ENCODE peak calls at places on chromosomes 5 and 9, in six cellular contexts. One of them, this sample, is unnamed.

GRCh38 chr5:3593771-3594513 is 1.7 kb upstream of the IRX1 start:
- DNase-seq in K562: no peak
- DNase-seq in GM12892: no peak
- DNase-seq in HepG2: no peak
- DNase-seq in GM12878: no peak
- DNase-seq in H1: no peak
- DNase-seq in this sample: no peak

GRCh38 chr5:130189961-130190360 is 285.7 kb downstream of the CHSY3 start:
- DNase-seq in K562: no peak
- DNase-seq in GM12892: no peak
- DNase-seq in HepG2: no peak
- DNase-seq in GM12878: no peak
- DNase-seq in H1: no peak
- DNase-seq in this sample: no peak

GRCh38 chr5:79853676-79854418 is 137.2 kb downstream of the MTX3 start:
- DNase-seq in K562: peak
- DNase-seq in GM12892: no peak
- DNase-seq in HepG2: peak
- DNase-seq in GM12878: no peak
- DNase-seq in H1: no peak
- DNase-seq in this sample: no peak

GRCh38 chr5:177366528-177367322 is 9.0 kb downstream of the RGS14 start:
- DNase-seq in K562: peak
- DNase-seq in GM12892: no peak
- DNase-seq in HepG2: peak
- DNase-seq in GM12878: no peak
- DNase-seq in H1: peak
- DNase-seq in this sample: no peak

GRCh38 chr9:91677822-91678221 is 254.2 kb upstream of the NFIL3 start:
- DNase-seq in K562: no peak
- DNase-seq in GM12892: no peak
- DNase-seq in HepG2: no peak
- DNase-seq in GM12878: no peak
- DNase-seq in H1: no peak
- DNase-seq in this sample: no peak

GRCh38 chr9:38254151-38254550 is 138.4 kb upstream of the ALDH1B1 start:
- DNase-seq in K562: no peak
- DNase-seq in GM12892: no peak
- DNase-seq in HepG2: no peak
- DNase-seq in GM12878: no peak
- DNase-seq in H1: no peak
- DNase-seq in this sample: no peak

GRCh38 chr5:67209141-67209771 is 12.7 kb upstream of the CD180 start:
- DNase-seq in K562: peak
- DNase-seq in GM12892: peak
- DNase-seq in HepG2: peak
- DNase-seq in GM12878: no peak
- DNase-seq in H1: peak
- DNase-seq in this sample: peak

GRCh38 chr5:91125916-91126315 is 257.2 kb downstream of the ARRDC3 start:
- DNase-seq in K562: no peak
- DNase-seq in GM12892: no peak
- DNase-seq in HepG2: no peak
- DNase-seq in GM12878: no peak
- DNase-seq in H1: no peak
- DNase-seq in this sample: no peak

GRCh38 chr5:66738136-66738535 is 141.9 kb downstream of the MAST4 start:
- DNase-seq in K562: no peak
- DNase-seq in GM12892: no peak
- DNase-seq in HepG2: no peak
- DNase-seq in GM12878: no peak
- DNase-seq in H1: no peak
- DNase-seq in this sample: no peak

DNA sequence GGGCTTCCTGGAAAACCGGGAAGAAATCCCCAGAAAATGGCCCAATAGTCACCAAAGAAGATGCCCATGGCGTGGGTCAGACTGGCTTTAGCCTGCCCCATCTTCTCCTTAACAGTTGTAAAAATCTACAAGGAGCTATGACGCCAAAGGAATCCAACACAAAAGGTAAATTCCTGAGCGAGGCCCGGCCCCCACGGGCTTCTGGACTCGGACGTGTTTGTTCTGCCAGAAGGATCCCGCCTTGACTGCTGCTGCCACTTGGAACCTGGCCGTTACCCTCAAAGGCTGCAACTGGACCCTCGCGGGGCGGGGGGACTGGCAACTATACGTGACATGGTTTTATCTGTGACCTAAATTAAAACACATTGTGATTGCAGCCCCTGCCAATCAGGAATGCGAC is 54.5 kb upstream of the UBAC1 start:
- DNase-seq in K562: no peak
- DNase-seq in GM12892: no peak
- DNase-seq in HepG2: no peak
- DNase-seq in GM12878: no peak
- DNase-seq in H1: no peak
- DNase-seq in this sample: no peak
- TF ChIP-seq TAF1 in K562: no peak
- TF ChIP-seq TAF1 in GM12892: no peak
- TF ChIP-seq TAF1 in HepG2: no peak
- TF ChIP-seq TAF1 in GM12878: no peak
- TF ChIP-seq TAF1 in H1: no peak
- TF ChIP-seq TAF1 in this sample: no peak

DNA sequence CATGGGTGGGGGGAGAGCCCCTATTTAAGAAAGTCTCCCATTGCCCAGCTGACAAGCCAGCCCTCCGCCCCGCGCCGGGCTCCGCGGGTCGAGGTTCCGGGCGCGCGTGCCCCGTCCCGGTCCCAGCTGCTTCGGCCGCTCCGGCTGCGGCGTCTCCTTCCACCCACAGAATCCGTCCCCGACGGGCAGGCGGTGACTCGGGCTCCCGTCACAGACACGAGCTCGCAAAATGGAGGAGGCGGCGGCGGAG is 204 bp downstream of the NR3C1 start:
- DNase-seq in K562: no peak
- DNase-seq in GM12892: no peak
- DNase-seq in HepG2: no peak
- DNase-seq in GM12878: no peak
- DNase-seq in H1: no peak
- DNase-seq in this sample: peak
- TF ChIP-seq POLR2A in K562: no peak
- TF ChIP-seq POLR2A in GM12892: no peak
- TF ChIP-seq POLR2A in HepG2: no peak
- TF ChIP-seq POLR2A in GM12878: no peak
- TF ChIP-seq POLR2A in H1: no peak
- TF ChIP-seq POLR2A in this sample: no peak

GRCh38 chr9:126335837-126336236 is 9.2 kb downstream of the MVB12B start:
- DNase-seq in K562: no peak
- DNase-seq in GM12892: no peak
- DNase-seq in HepG2: no peak
- DNase-seq in GM12878: no peak
- DNase-seq in H1: no peak
- DNase-seq in this sample: no peak

GRCh38 chr9:126336350-126337335 is 10.0 kb downstream of the MVB12B start:
- DNase-seq in K562: no peak
- DNase-seq in GM12892: no peak
- DNase-seq in HepG2: no peak
- DNase-seq in GM12878: no peak
- DNase-seq in H1: no peak
- DNase-seq in this sample: no peak

GRCh38 chr9:126337690-126338426 is 11.2 kb downstream of the MVB12B start:
- DNase-seq in K562: no peak
- DNase-seq in GM12892: no peak
- DNase-seq in HepG2: no peak
- DNase-seq in GM12878: no peak
- DNase-seq in H1: no peak
- DNase-seq in this sample: no peak

GRCh38 chr9:126341461-126341860 is 14.8 kb downstream of the MVB12B start:
- DNase-seq in K562: no peak
- DNase-seq in GM12892: no peak
- DNase-seq in HepG2: no peak
- DNase-seq in GM12878: no peak
- DNase-seq in H1: no peak
- DNase-seq in this sample: no peak

GRCh38 chr9:126338945-126339344 is 12.3 kb downstream of the MVB12B start:
- DNase-seq in K562: no peak
- DNase-seq in GM12892: no peak
- DNase-seq in HepG2: no peak
- DNase-seq in GM12878: no peak
- DNase-seq in H1: no peak
- DNase-seq in this sample: no peak
- TF ChIP-seq TAF1 in K562: no peak
- TF ChIP-seq TAF1 in GM12892: no peak
- TF ChIP-seq TAF1 in HepG2: no peak
- TF ChIP-seq TAF1 in GM12878: no peak
- TF ChIP-seq TAF1 in H1: no peak
- TF ChIP-seq TAF1 in this sample: no peak

GRCh38 chr5:116573617-116574431 is 799 bp downstream of the SEMA6A start:
- DNase-seq in K562: no peak
- DNase-seq in GM12892: no peak
- DNase-seq in HepG2: no peak
- DNase-seq in GM12878: no peak
- DNase-seq in H1: no peak
- DNase-seq in this sample: peak

GRCh38 chr5:116575635-116576042 is 1.0 kb upstream of the SEMA6A start:
- DNase-seq in K562: no peak
- DNase-seq in GM12892: no peak
- DNase-seq in HepG2: no peak
- DNase-seq in GM12878: no peak
- DNase-seq in H1: no peak
- DNase-seq in this sample: peak

GRCh38 chr5:116573279-116573616 is 1.4 kb downstream of the SEMA6A start:
- DNase-seq in K562: no peak
- DNase-seq in GM12892: peak
- DNase-seq in HepG2: no peak
- DNase-seq in GM12878: no peak
- DNase-seq in H1: no peak
- DNase-seq in this sample: peak

GRCh38 chr5:116576043-116576713 is 1.6 kb upstream of the SEMA6A start:
- DNase-seq in K562: peak
- DNase-seq in GM12892: peak
- DNase-seq in HepG2: peak
- DNase-seq in GM12878: no peak
- DNase-seq in H1: peak
- DNase-seq in this sample: peak

DNA sequence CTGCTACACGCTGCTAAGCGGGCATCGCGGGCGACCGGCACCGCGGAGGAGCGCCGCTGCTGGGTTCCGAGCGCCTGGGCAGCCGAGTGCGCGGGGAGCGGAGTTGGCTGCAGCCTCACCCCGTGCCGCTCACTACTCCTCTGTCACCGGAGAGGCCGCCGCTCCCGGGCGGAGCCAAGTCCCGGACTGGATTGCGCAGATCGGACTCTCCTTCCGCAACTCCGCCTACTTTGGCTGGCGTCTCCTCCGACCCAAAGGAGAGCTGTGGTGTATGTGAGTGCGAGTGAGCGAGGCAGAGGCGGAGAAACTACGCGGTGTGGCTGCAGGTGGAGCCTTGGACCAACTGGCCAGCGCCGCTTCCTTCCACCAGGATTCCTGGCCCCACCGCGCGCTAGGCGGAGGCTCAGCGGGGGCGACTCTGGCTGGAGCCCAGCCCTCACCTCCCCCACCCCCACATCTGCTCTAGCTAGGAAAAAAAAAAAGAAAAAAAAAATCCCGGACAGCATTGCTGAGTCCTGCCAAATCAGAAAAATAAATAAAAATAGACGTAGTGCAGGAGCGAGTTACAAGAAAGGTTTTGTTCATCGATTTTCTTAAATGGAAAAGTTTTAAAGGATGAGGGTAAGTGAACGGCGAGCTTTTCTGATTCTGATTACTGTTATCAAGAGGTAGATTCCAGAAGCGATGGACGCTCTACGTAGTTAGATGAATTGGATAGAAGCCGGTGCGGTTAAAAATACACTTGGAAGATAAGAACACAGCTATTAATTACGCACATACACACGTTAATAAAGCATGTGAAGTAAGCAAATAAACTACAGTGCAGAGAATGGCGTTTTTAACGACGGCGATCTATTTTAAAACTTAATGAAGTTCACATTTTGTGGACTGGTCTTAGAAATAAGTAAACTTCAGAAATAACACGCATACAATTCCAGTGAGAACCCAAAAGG is at the start of gene SEMA6A:
- DNase-seq in K562: peak
- DNase-seq in GM12892: peak
- DNase-seq in HepG2: peak
- DNase-seq in GM12878: peak
- DNase-seq in H1: peak
- DNase-seq in this sample: peak
- TF ChIP-seq POLR2A in K562: no peak
- TF ChIP-seq POLR2A in GM12892: peak
- TF ChIP-seq POLR2A in HepG2: peak
- TF ChIP-seq POLR2A in GM12878: peak
- TF ChIP-seq POLR2A in H1: peak
- TF ChIP-seq POLR2A in this sample: no peak

GRCh38 chr9:135123145-135123544 is 35.7 kb downstream of the OLFM1 start:
- DNase-seq in K562: no peak
- DNase-seq in GM12892: no peak
- DNase-seq in HepG2: no peak
- DNase-seq in GM12878: no peak
- DNase-seq in H1: no peak
- DNase-seq in this sample: no peak
- TF ChIP-seq TAF1 in K562: no peak
- TF ChIP-seq TAF1 in GM12892: no peak
- TF ChIP-seq TAF1 in HepG2: no peak
- TF ChIP-seq TAF1 in GM12878: no peak
- TF ChIP-seq TAF1 in H1: no peak
- TF ChIP-seq TAF1 in this sample: no peak